ENCODE peak calls at places on chromosome 19, in ten cellular contexts. One of them, this sample, is unnamed.

GRCh38 chr19:5632657-5633056 is 9.8 kb downstream of the SAFB start:
- DNase-seq in NCI-H2171 treated with DMSO at 0.1 percent for 48 hours: no peak
- DNase-seq in neural crest cell: no peak
- DNase-seq in activated T-helper 1 cell treated with anti-CD3 and anti-CD28 coated beads, Interleukin-12 subunit alpha, Interleukin-12 subunit beta, Interleukin-2, Interleukin-4 antibody, amounts not matched to agents 30 ng/mL and 10 ng/mL and 1 ng/mL, durations not matched to agents 14 hours and 24 hours and 36 hours: no peak
- DNase-seq in COLO829: no peak
- DNase-seq in left ventricle myocardium inferior: no peak
- DNase-seq in Peyer's patch: no peak
- DNase-seq in T-helper 9 cell: no peak
- DNase-seq in BJ: no peak
- DNase-seq in SHP77: no peak
- DNase-seq in this sample: no peak

GRCh38 chr19:8304841-8305621 is 3.1 kb downstream of the CD320 start:
- DNase-seq in NCI-H2171 treated with DMSO at 0.1 percent for 48 hours: no peak
- DNase-seq in neural crest cell: peak
- DNase-seq in activated T-helper 1 cell treated with anti-CD3 and anti-CD28 coated beads, Interleukin-12 subunit alpha, Interleukin-12 subunit beta, Interleukin-2, Interleukin-4 antibody, amounts not matched to agents 30 ng/mL and 10 ng/mL and 1 ng/mL, durations not matched to agents 14 hours and 24 hours and 36 hours: no peak
- DNase-seq in COLO829: peak
- DNase-seq in left ventricle myocardium inferior: no peak
- DNase-seq in Peyer's patch: no peak
- DNase-seq in T-helper 9 cell: no peak
- DNase-seq in BJ: no peak
- DNase-seq in SHP77: no peak
- DNase-seq in this sample: peak

GRCh38 chr19:30638889-30639288 is 266.7 kb downstream of the ZNF536 start:
- DNase-seq in NCI-H2171 treated with DMSO at 0.1 percent for 48 hours: no peak
- DNase-seq in neural crest cell: no peak
- DNase-seq in activated T-helper 1 cell treated with anti-CD3 and anti-CD28 coated beads, Interleukin-12 subunit alpha, Interleukin-12 subunit beta, Interleukin-2, Interleukin-4 antibody, amounts not matched to agents 30 ng/mL and 10 ng/mL and 1 ng/mL, durations not matched to agents 14 hours and 24 hours and 36 hours: no peak
- DNase-seq in COLO829: no peak
- DNase-seq in left ventricle myocardium inferior: no peak
- DNase-seq in Peyer's patch: no peak
- DNase-seq in T-helper 9 cell: no peak
- DNase-seq in BJ: no peak
- DNase-seq in SHP77: no peak
- DNase-seq in this sample: no peak

GRCh38 chr19:45469835-45470146 is 2.0 kb downstream of the FOSB start:
- DNase-seq in NCI-H2171 treated with DMSO at 0.1 percent for 48 hours: peak
- DNase-seq in neural crest cell: no peak
- DNase-seq in activated T-helper 1 cell treated with anti-CD3 and anti-CD28 coated beads, Interleukin-12 subunit alpha, Interleukin-12 subunit beta, Interleukin-2, Interleukin-4 antibody, amounts not matched to agents 30 ng/mL and 10 ng/mL and 1 ng/mL, durations not matched to agents 14 hours and 24 hours and 36 hours: no peak
- DNase-seq in COLO829: no peak
- DNase-seq in left ventricle myocardium inferior: no peak
- DNase-seq in Peyer's patch: no peak
- DNase-seq in T-helper 9 cell: no peak
- DNase-seq in BJ: no peak
- DNase-seq in SHP77: no peak
- DNase-seq in this sample: no peak

GRCh38 chr19:46133101-46133627 is 8.7 kb upstream of the IGFL3 start:
- DNase-seq in NCI-H2171 treated with DMSO at 0.1 percent for 48 hours: peak
- DNase-seq in neural crest cell: peak
- DNase-seq in activated T-helper 1 cell treated with anti-CD3 and anti-CD28 coated beads, Interleukin-12 subunit alpha, Interleukin-12 subunit beta, Interleukin-2, Interleukin-4 antibody, amounts not matched to agents 30 ng/mL and 10 ng/mL and 1 ng/mL, durations not matched to agents 14 hours and 24 hours and 36 hours: no peak
- DNase-seq in COLO829: no peak
- DNase-seq in left ventricle myocardium inferior: no peak
- DNase-seq in Peyer's patch: no peak
- DNase-seq in T-helper 9 cell: no peak
- DNase-seq in BJ: peak
- DNase-seq in SHP77: peak
- DNase-seq in this sample: no peak

GRCh38 chr19:35932291-35932936 is 3.8 kb upstream of the LRFN3 start:
- DNase-seq in NCI-H2171 treated with DMSO at 0.1 percent for 48 hours: peak
- DNase-seq in neural crest cell: no peak
- DNase-seq in activated T-helper 1 cell treated with anti-CD3 and anti-CD28 coated beads, Interleukin-12 subunit alpha, Interleukin-12 subunit beta, Interleukin-2, Interleukin-4 antibody, amounts not matched to agents 30 ng/mL and 10 ng/mL and 1 ng/mL, durations not matched to agents 14 hours and 24 hours and 36 hours: no peak
- DNase-seq in COLO829: no peak
- DNase-seq in left ventricle myocardium inferior: no peak
- DNase-seq in Peyer's patch: no peak
- DNase-seq in T-helper 9 cell: no peak
- DNase-seq in BJ: no peak
- DNase-seq in SHP77: no peak
- DNase-seq in this sample: peak

GRCh38 chr19:29631450-29631849 is 25.4 kb downstream of the POP4 start:
- DNase-seq in NCI-H2171 treated with DMSO at 0.1 percent for 48 hours: no peak
- DNase-seq in neural crest cell: no peak
- DNase-seq in activated T-helper 1 cell treated with anti-CD3 and anti-CD28 coated beads, Interleukin-12 subunit alpha, Interleukin-12 subunit beta, Interleukin-2, Interleukin-4 antibody, amounts not matched to agents 30 ng/mL and 10 ng/mL and 1 ng/mL, durations not matched to agents 14 hours and 24 hours and 36 hours: no peak
- DNase-seq in COLO829: no peak
- DNase-seq in left ventricle myocardium inferior: no peak
- DNase-seq in Peyer's patch: no peak
- DNase-seq in T-helper 9 cell: no peak
- DNase-seq in BJ: no peak
- DNase-seq in SHP77: no peak
- DNase-seq in this sample: no peak

GRCh38 chr19:47582320-47582909 is 9.5 kb upstream of the ZNF541 start:
- DNase-seq in NCI-H2171 treated with DMSO at 0.1 percent for 48 hours: no peak
- DNase-seq in neural crest cell: no peak
- DNase-seq in activated T-helper 1 cell treated with anti-CD3 and anti-CD28 coated beads, Interleukin-12 subunit alpha, Interleukin-12 subunit beta, Interleukin-2, Interleukin-4 antibody, amounts not matched to agents 30 ng/mL and 10 ng/mL and 1 ng/mL, durations not matched to agents 14 hours and 24 hours and 36 hours: no peak
- DNase-seq in COLO829: peak
- DNase-seq in left ventricle myocardium inferior: no peak
- DNase-seq in Peyer's patch: no peak
- DNase-seq in T-helper 9 cell: no peak
- DNase-seq in BJ: no peak
- DNase-seq in SHP77: no peak
- DNase-seq in this sample: no peak

GRCh38 chr19:58400916-58401824 is 5.7 kb downstream of the RNF225 start:
- DNase-seq in NCI-H2171 treated with DMSO at 0.1 percent for 48 hours: peak
- DNase-seq in neural crest cell: peak
- DNase-seq in activated T-helper 1 cell treated with anti-CD3 and anti-CD28 coated beads, Interleukin-12 subunit alpha, Interleukin-12 subunit beta, Interleukin-2, Interleukin-4 antibody, amounts not matched to agents 30 ng/mL and 10 ng/mL and 1 ng/mL, durations not matched to agents 14 hours and 24 hours and 36 hours: peak
- DNase-seq in COLO829: peak
- DNase-seq in left ventricle myocardium inferior: peak
- DNase-seq in Peyer's patch: peak
- DNase-seq in T-helper 9 cell: peak
- DNase-seq in BJ: peak
- DNase-seq in SHP77: peak
- DNase-seq in this sample: peak

GRCh38 chr19:1066748-1067340 is at the start of gene ARHGAP45:
- DNase-seq in NCI-H2171 treated with DMSO at 0.1 percent for 48 hours: no peak
- DNase-seq in neural crest cell: no peak
- DNase-seq in activated T-helper 1 cell treated with anti-CD3 and anti-CD28 coated beads, Interleukin-12 subunit alpha, Interleukin-12 subunit beta, Interleukin-2, Interleukin-4 antibody, amounts not matched to agents 30 ng/mL and 10 ng/mL and 1 ng/mL, durations not matched to agents 14 hours and 24 hours and 36 hours: peak
- DNase-seq in COLO829: no peak
- DNase-seq in left ventricle myocardium inferior: no peak
- DNase-seq in Peyer's patch: peak
- DNase-seq in T-helper 9 cell: peak
- DNase-seq in BJ: no peak
- DNase-seq in SHP77: no peak
- DNase-seq in this sample: peak

GRCh38 chr19:3968556-3969434 is 2.1 kb downstream of the DAPK3 start:
- DNase-seq in NCI-H2171 treated with DMSO at 0.1 percent for 48 hours: no peak
- DNase-seq in neural crest cell: peak
- DNase-seq in activated T-helper 1 cell treated with anti-CD3 and anti-CD28 coated beads, Interleukin-12 subunit alpha, Interleukin-12 subunit beta, Interleukin-2, Interleukin-4 antibody, amounts not matched to agents 30 ng/mL and 10 ng/mL and 1 ng/mL, durations not matched to agents 14 hours and 24 hours and 36 hours: no peak
- DNase-seq in COLO829: peak
- DNase-seq in left ventricle myocardium inferior: peak
- DNase-seq in Peyer's patch: peak
- DNase-seq in T-helper 9 cell: no peak
- DNase-seq in BJ: peak
- DNase-seq in SHP77: peak
- DNase-seq in this sample: peak

GRCh38 chr19:16106121-16106520 is 5.6 kb upstream of the RAB8A start:
- DNase-seq in NCI-H2171 treated with DMSO at 0.1 percent for 48 hours: no peak
- DNase-seq in neural crest cell: no peak
- DNase-seq in activated T-helper 1 cell treated with anti-CD3 and anti-CD28 coated beads, Interleukin-12 subunit alpha, Interleukin-12 subunit beta, Interleukin-2, Interleukin-4 antibody, amounts not matched to agents 30 ng/mL and 10 ng/mL and 1 ng/mL, durations not matched to agents 14 hours and 24 hours and 36 hours: no peak
- DNase-seq in COLO829: peak
- DNase-seq in left ventricle myocardium inferior: no peak
- DNase-seq in Peyer's patch: no peak
- DNase-seq in T-helper 9 cell: no peak
- DNase-seq in BJ: no peak
- DNase-seq in SHP77: no peak
- DNase-seq in this sample: no peak

GRCh38 chr19:51296331-51297093 is 14.9 kb upstream of the IGLON5 start:
- DNase-seq in NCI-H2171 treated with DMSO at 0.1 percent for 48 hours: no peak
- DNase-seq in neural crest cell: no peak
- DNase-seq in activated T-helper 1 cell treated with anti-CD3 and anti-CD28 coated beads, Interleukin-12 subunit alpha, Interleukin-12 subunit beta, Interleukin-2, Interleukin-4 antibody, amounts not matched to agents 30 ng/mL and 10 ng/mL and 1 ng/mL, durations not matched to agents 14 hours and 24 hours and 36 hours: no peak
- DNase-seq in COLO829: peak
- DNase-seq in left ventricle myocardium inferior: no peak
- DNase-seq in Peyer's patch: no peak
- DNase-seq in T-helper 9 cell: no peak
- DNase-seq in BJ: no peak
- DNase-seq in SHP77: no peak
- DNase-seq in this sample: no peak

GRCh38 chr19:39846678-39847486 is 703 bp upstream of the FBL start:
- DNase-seq in NCI-H2171 treated with DMSO at 0.1 percent for 48 hours: no peak
- DNase-seq in neural crest cell: no peak
- DNase-seq in activated T-helper 1 cell treated with anti-CD3 and anti-CD28 coated beads, Interleukin-12 subunit alpha, Interleukin-12 subunit beta, Interleukin-2, Interleukin-4 antibody, amounts not matched to agents 30 ng/mL and 10 ng/mL and 1 ng/mL, durations not matched to agents 14 hours and 24 hours and 36 hours: no peak
- DNase-seq in COLO829: no peak
- DNase-seq in left ventricle myocardium inferior: no peak
- DNase-seq in Peyer's patch: no peak
- DNase-seq in T-helper 9 cell: no peak
- DNase-seq in BJ: no peak
- DNase-seq in SHP77: no peak
- DNase-seq in this sample: no peak

GRCh38 chr19:15702590-15702930 is 25.3 kb upstream of the OR10H2 start:
- DNase-seq in NCI-H2171 treated with DMSO at 0.1 percent for 48 hours: peak
- DNase-seq in neural crest cell: no peak
- DNase-seq in activated T-helper 1 cell treated with anti-CD3 and anti-CD28 coated beads, Interleukin-12 subunit alpha, Interleukin-12 subunit beta, Interleukin-2, Interleukin-4 antibody, amounts not matched to agents 30 ng/mL and 10 ng/mL and 1 ng/mL, durations not matched to agents 14 hours and 24 hours and 36 hours: no peak
- DNase-seq in COLO829: no peak
- DNase-seq in left ventricle myocardium inferior: peak
- DNase-seq in Peyer's patch: peak
- DNase-seq in T-helper 9 cell: no peak
- DNase-seq in BJ: no peak
- DNase-seq in SHP77: peak
- DNase-seq in this sample: peak

GRCh38 chr19:55460670-55461258 is 678 bp downstream of the ISOC2 start:
- DNase-seq in NCI-H2171 treated with DMSO at 0.1 percent for 48 hours: no peak
- DNase-seq in neural crest cell: peak
- DNase-seq in activated T-helper 1 cell treated with anti-CD3 and anti-CD28 coated beads, Interleukin-12 subunit alpha, Interleukin-12 subunit beta, Interleukin-2, Interleukin-4 antibody, amounts not matched to agents 30 ng/mL and 10 ng/mL and 1 ng/mL, durations not matched to agents 14 hours and 24 hours and 36 hours: peak
- DNase-seq in COLO829: peak
- DNase-seq in left ventricle myocardium inferior: peak
- DNase-seq in Peyer's patch: peak
- DNase-seq in T-helper 9 cell: no peak
- DNase-seq in BJ: peak
- DNase-seq in SHP77: peak
- DNase-seq in this sample: peak

GRCh38 chr19:30059741-30060140 is 117.7 kb downstream of the URI1 start:
- DNase-seq in NCI-H2171 treated with DMSO at 0.1 percent for 48 hours: no peak
- DNase-seq in neural crest cell: no peak
- DNase-seq in activated T-helper 1 cell treated with anti-CD3 and anti-CD28 coated beads, Interleukin-12 subunit alpha, Interleukin-12 subunit beta, Interleukin-2, Interleukin-4 antibody, amounts not matched to agents 30 ng/mL and 10 ng/mL and 1 ng/mL, durations not matched to agents 14 hours and 24 hours and 36 hours: no peak
- DNase-seq in COLO829: no peak
- DNase-seq in left ventricle myocardium inferior: no peak
- DNase-seq in Peyer's patch: no peak
- DNase-seq in T-helper 9 cell: no peak
- DNase-seq in BJ: no peak
- DNase-seq in SHP77: no peak
- DNase-seq in this sample: no peak

GRCh38 chr19:12494260-12494860 is 9.7 kb upstream of the ZNF709 start:
- DNase-seq in NCI-H2171 treated with DMSO at 0.1 percent for 48 hours: no peak
- DNase-seq in neural crest cell: no peak
- DNase-seq in activated T-helper 1 cell treated with anti-CD3 and anti-CD28 coated beads, Interleukin-12 subunit alpha, Interleukin-12 subunit beta, Interleukin-2, Interleukin-4 antibody, amounts not matched to agents 30 ng/mL and 10 ng/mL and 1 ng/mL, durations not matched to agents 14 hours and 24 hours and 36 hours: no peak
- DNase-seq in COLO829: no peak
- DNase-seq in left ventricle myocardium inferior: no peak
- DNase-seq in Peyer's patch: no peak
- DNase-seq in T-helper 9 cell: no peak
- DNase-seq in BJ: no peak
- DNase-seq in SHP77: no peak
- DNase-seq in this sample: no peak

GRCh38 chr19:17797397-17798201 is 2.7 kb downstream of the B3GNT3 start:
- DNase-seq in NCI-H2171 treated with DMSO at 0.1 percent for 48 hours: no peak
- DNase-seq in neural crest cell: no peak
- DNase-seq in activated T-helper 1 cell treated with anti-CD3 and anti-CD28 coated beads, Interleukin-12 subunit alpha, Interleukin-12 subunit beta, Interleukin-2, Interleukin-4 antibody, amounts not matched to agents 30 ng/mL and 10 ng/mL and 1 ng/mL, durations not matched to agents 14 hours and 24 hours and 36 hours: no peak
- DNase-seq in COLO829: peak
- DNase-seq in left ventricle myocardium inferior: no peak
- DNase-seq in Peyer's patch: peak
- DNase-seq in T-helper 9 cell: no peak
- DNase-seq in BJ: no peak
- DNase-seq in SHP77: no peak
- DNase-seq in this sample: no peak

GRCh38 chr19:1992759-1993260 is 22.7 kb downstream of the BTBD2 start:
- DNase-seq in NCI-H2171 treated with DMSO at 0.1 percent for 48 hours: no peak
- DNase-seq in neural crest cell: no peak
- DNase-seq in activated T-helper 1 cell treated with anti-CD3 and anti-CD28 coated beads, Interleukin-12 subunit alpha, Interleukin-12 subunit beta, Interleukin-2, Interleukin-4 antibody, amounts not matched to agents 30 ng/mL and 10 ng/mL and 1 ng/mL, durations not matched to agents 14 hours and 24 hours and 36 hours: no peak
- DNase-seq in COLO829: peak
- DNase-seq in left ventricle myocardium inferior: no peak
- DNase-seq in Peyer's patch: peak
- DNase-seq in T-helper 9 cell: no peak
- DNase-seq in BJ: no peak
- DNase-seq in SHP77: no peak
- DNase-seq in this sample: no peak

GRCh38 chr19:42279148-42279901 is 10.3 kb downstream of the CIC start:
- DNase-seq in NCI-H2171 treated with DMSO at 0.1 percent for 48 hours: no peak
- DNase-seq in neural crest cell: no peak
- DNase-seq in activated T-helper 1 cell treated with anti-CD3 and anti-CD28 coated beads, Interleukin-12 subunit alpha, Interleukin-12 subunit beta, Interleukin-2, Interleukin-4 antibody, amounts not matched to agents 30 ng/mL and 10 ng/mL and 1 ng/mL, durations not matched to agents 14 hours and 24 hours and 36 hours: no peak
- DNase-seq in COLO829: no peak
- DNase-seq in left ventricle myocardium inferior: no peak
- DNase-seq in Peyer's patch: no peak
- DNase-seq in T-helper 9 cell: no peak
- DNase-seq in BJ: no peak
- DNase-seq in SHP77: no peak
- DNase-seq in this sample: no peak

GRCh38 chr19:48631254-48631653 is 5.9 kb downstream of the DBP start:
- DNase-seq in NCI-H2171 treated with DMSO at 0.1 percent for 48 hours: no peak
- DNase-seq in neural crest cell: no peak
- DNase-seq in activated T-helper 1 cell treated with anti-CD3 and anti-CD28 coated beads, Interleukin-12 subunit alpha, Interleukin-12 subunit beta, Interleukin-2, Interleukin-4 antibody, amounts not matched to agents 30 ng/mL and 10 ng/mL and 1 ng/mL, durations not matched to agents 14 hours and 24 hours and 36 hours: no peak
- DNase-seq in COLO829: no peak
- DNase-seq in left ventricle myocardium inferior: no peak
- DNase-seq in Peyer's patch: no peak
- DNase-seq in T-helper 9 cell: no peak
- DNase-seq in BJ: no peak
- DNase-seq in SHP77: no peak
- DNase-seq in this sample: no peak

GRCh38 chr19:1250374-1251232 is 2.2 kb downstream of the MIDN start:
- DNase-seq in NCI-H2171 treated with DMSO at 0.1 percent for 48 hours: peak
- DNase-seq in neural crest cell: peak
- DNase-seq in activated T-helper 1 cell treated with anti-CD3 and anti-CD28 coated beads, Interleukin-12 subunit alpha, Interleukin-12 subunit beta, Interleukin-2, Interleukin-4 antibody, amounts not matched to agents 30 ng/mL and 10 ng/mL and 1 ng/mL, durations not matched to agents 14 hours and 24 hours and 36 hours: no peak
- DNase-seq in COLO829: no peak
- DNase-seq in left ventricle myocardium inferior: peak
- DNase-seq in Peyer's patch: peak
- DNase-seq in T-helper 9 cell: peak
- DNase-seq in BJ: no peak
- DNase-seq in SHP77: peak
- DNase-seq in this sample: peak

GRCh38 chr19:39397360-39398296 is 6.5 kb downstream of the MED29 start:
- DNase-seq in NCI-H2171 treated with DMSO at 0.1 percent for 48 hours: peak
- DNase-seq in neural crest cell: peak
- DNase-seq in activated T-helper 1 cell treated with anti-CD3 and anti-CD28 coated beads, Interleukin-12 subunit alpha, Interleukin-12 subunit beta, Interleukin-2, Interleukin-4 antibody, amounts not matched to agents 30 ng/mL and 10 ng/mL and 1 ng/mL, durations not matched to agents 14 hours and 24 hours and 36 hours: peak
- DNase-seq in COLO829: peak
- DNase-seq in left ventricle myocardium inferior: peak
- DNase-seq in Peyer's patch: peak
- DNase-seq in T-helper 9 cell: peak
- DNase-seq in BJ: no peak
- DNase-seq in SHP77: peak
- DNase-seq in this sample: peak

GRCh38 chr19:34686455-34686854 is 9.0 kb downstream of the ZNF302 start:
- DNase-seq in NCI-H2171 treated with DMSO at 0.1 percent for 48 hours: no peak
- DNase-seq in neural crest cell: no peak
- DNase-seq in activated T-helper 1 cell treated with anti-CD3 and anti-CD28 coated beads, Interleukin-12 subunit alpha, Interleukin-12 subunit beta, Interleukin-2, Interleukin-4 antibody, amounts not matched to agents 30 ng/mL and 10 ng/mL and 1 ng/mL, durations not matched to agents 14 hours and 24 hours and 36 hours: no peak
- DNase-seq in COLO829: no peak
- DNase-seq in left ventricle myocardium inferior: no peak
- DNase-seq in Peyer's patch: no peak
- DNase-seq in T-helper 9 cell: no peak
- DNase-seq in BJ: no peak
- DNase-seq in SHP77: no peak
- DNase-seq in this sample: no peak

GRCh38 chr19:15869109-15869555 is 28.7 kb downstream of the CYP4F2 start:
- DNase-seq in NCI-H2171 treated with DMSO at 0.1 percent for 48 hours: no peak
- DNase-seq in neural crest cell: no peak
- DNase-seq in activated T-helper 1 cell treated with anti-CD3 and anti-CD28 coated beads, Interleukin-12 subunit alpha, Interleukin-12 subunit beta, Interleukin-2, Interleukin-4 antibody, amounts not matched to agents 30 ng/mL and 10 ng/mL and 1 ng/mL, durations not matched to agents 14 hours and 24 hours and 36 hours: no peak
- DNase-seq in COLO829: peak
- DNase-seq in left ventricle myocardium inferior: no peak
- DNase-seq in Peyer's patch: no peak
- DNase-seq in T-helper 9 cell: peak
- DNase-seq in BJ: no peak
- DNase-seq in SHP77: peak
- DNase-seq in this sample: no peak